ENCODE peak calls at places on chromosomes 3 and 15, in four cellular contexts. L, P, S and E are unnamed samples.

GRCh38 chr15:48624700-48625099 is 20.8 kb downstream of the FBN1 start:
- DNase-seq in L (no peak), P (no peak), S (no peak), E (no peak)

GRCh38 chr3:171028025-171028778 is 1.7 kb upstream of the SLC2A2 start:
- DNase-seq in L (peak; percentile 29), P (peak; percentile 68), S (peak; percentile 49), E (peak; percentile 78)

GRCh38 chr3:142498397-142499180 is 50.8 kb upstream of the XRN1 start:
- DNase-seq in L (no peak), P (no peak), S (no peak), E (no peak)

GRCh38 chr3:46558184-46559029 is 7.7 kb downstream of the LRRC2 start:
- DNase-seq in L (peak; percentile 92), P (peak; percentile 88), S (peak; percentile 88), E (peak; percentile 79)

GRCh38 chr15:76994971-76995945 is at the start of gene PSTPIP1:
- DNase-seq in L (no peak), P (peak; percentile 70), S (peak; percentile 89), E (peak; percentile 36)

GRCh38 chr15:90557651-90558084 is 27.9 kb downstream of the CRTC3 start:
- DNase-seq in L (peak; percentile 85), P (no peak), S (no peak), E (no peak)

GRCh38 chr15:99059010-99059981 is 45.6 kb upstream of the SYNM start:
- DNase-seq in L (peak; percentile 74), P (peak; percentile 64), S (peak; percentile 65), E (peak; percentile 49)

GRCh38 chr3:150255416-150255815 is 152.7 kb upstream of the TSC22D2 start:
- DNase-seq in L (peak; percentile 55), P (peak; percentile 71), S (no peak), E (peak; percentile 75)

GRCh38 chr3:134708671-134709070 is 57.8 kb upstream of the KY start:
- DNase-seq in L (no peak), P (no peak), S (no peak), E (peak; percentile 10)

GRCh38 chr3:31132132-31132769 is 237.8 kb upstream of the GADL1 start:
- DNase-seq in L (no peak), P (peak; percentile 72), S (no peak), E (peak; percentile 66)

GRCh38 chr15:70912187-70912586 is 19.6 kb downstream of the LRRC49 start:
- DNase-seq in L (no peak), P (peak; percentile 38), S (no peak), E (peak; percentile 72)

GRCh38 chr15:34714476-34715121 is 40.2 kb downstream of the GJD2 start:
- DNase-seq in L (no peak), P (no peak), S (no peak), E (no peak)

GRCh38 chr3:55160241-55160877 is 232.5 kb upstream of the LRTM1 start:
- DNase-seq in L (peak; percentile 18), P (peak; percentile 1), S (no peak), E (no peak)

GRCh38 chr15:71291247-71291646 is 176.0 kb downstream of the THSD4 start:
- DNase-seq in L (no peak), P (no peak), S (no peak), E (no peak)

GRCh38 chr15:29276366-29276765 is 6.7 kb upstream of the NSMCE3 start:
- DNase-seq in L (no peak), P (no peak), S (no peak), E (peak; percentile 29)

GRCh38 chr3:8629151-8630021 is 15.2 kb downstream of the SSUH2 start:
- DNase-seq in L (no peak), P (peak; percentile 97), S (no peak), E (peak; percentile 93)

GRCh38 chr15:94098877-94099606 is 132.3 kb upstream of the MCTP2 start:
- DNase-seq in L (no peak), P (no peak), S (no peak), E (no peak)

GRCh38 chr15:45230246-45230965 is 21.6 kb upstream of the SLC28A2 start:
- DNase-seq in L (no peak), P (peak; percentile 37), S (no peak), E (peak; percentile 41)

GRCh38 chr15:33565099-33565498 is 254.3 kb downstream of the RYR3 start:
- DNase-seq in L (no peak), P (peak; percentile 33), S (no peak), E (peak; percentile 39)

GRCh38 chr3:42079701-42080323 is 11.3 kb upstream of the TRAK1 start:
- DNase-seq in L (no peak), P (peak; percentile 95), S (no peak), E (peak; percentile 95)

GRCh38 chr15:74799843-74800558 is 12.6 kb upstream of the LMAN1L start:
- DNase-seq in L (peak; percentile 76), P (peak; percentile 98), S (peak; percentile 93), E (peak; percentile 94)

GRCh38 chr3:11498646-11499045 is 145.1 kb downstream of the VGLL4 start:
- DNase-seq in L (peak; percentile 84), P (peak; percentile 73), S (no peak), E (peak; percentile 68)

GRCh38 chr3:18295171-18295920 is 129.8 kb downstream of the SATB1 start:
- DNase-seq in L (peak; percentile 52), P (peak; percentile 96), S (no peak), E (peak; percentile 88)

DNA sequence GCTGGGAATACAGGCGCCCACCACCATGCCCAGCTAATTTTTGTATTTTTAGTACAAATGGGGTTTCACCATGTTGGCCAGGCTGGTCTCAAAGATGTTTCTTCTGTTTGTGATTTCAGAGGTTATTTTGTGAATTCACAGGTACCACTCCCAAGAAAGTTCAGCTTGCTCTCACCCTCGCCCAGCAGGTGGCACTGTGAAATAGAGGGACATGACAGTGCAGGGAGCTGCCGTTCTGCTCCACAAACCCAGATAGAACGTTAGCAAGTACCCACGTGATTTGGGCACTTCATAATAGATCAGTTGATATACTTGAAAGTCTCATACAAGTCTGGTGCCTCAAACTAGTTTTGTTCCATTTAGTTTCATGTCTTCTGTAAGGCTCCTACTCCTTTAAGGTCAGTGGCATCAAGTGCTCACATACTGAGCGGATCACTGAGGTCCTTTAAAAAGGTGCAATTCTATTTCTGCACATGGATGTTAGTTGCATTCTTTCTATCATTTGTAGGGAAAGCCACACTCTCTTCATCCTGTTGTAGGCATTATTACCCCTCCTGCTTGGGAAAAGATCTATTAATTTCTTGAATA is 45.4 kb downstream of the FILIP1L start:
- DNase-seq in L (peak; percentile 73), P (peak; percentile 78), S (peak; percentile 79), E (peak; percentile 63)
- H3K4me3 ChIP-seq in L (no peak overlapping the region), P (no peak overlapping the region), S (no peak overlapping the region), E (no peak overlapping the region)

GRCh38 chr3:9957214-9957613 is 5.0 kb upstream of the PRRT3 start:
- DNase-seq in L (no peak), P (no peak), S (no peak), E (no peak)
- TF ChIP-seq CTCF in L (no peak), P (no peak), S (no peak), E (no peak)

GRCh38 chr3:123388811-123389210 is 60.1 kb downstream of the ADCY5 start:
- DNase-seq in L (no peak), P (no peak), S (no peak), E (no peak)
- H3K4me3 ChIP-seq in L (no peak overlapping the region), P (no peak overlapping the region), S (no peak overlapping the region), E (no peak overlapping the region)

GRCh38 chr3:52010431-52010830 is 14.7 kb upstream of the RPL29 start:
- DNase-seq in L (no peak), P (no peak), S (no peak), E (no peak)
- TF ChIP-seq CTCF in L (no peak), P (no peak), S (no peak), E (no peak)

DNA sequence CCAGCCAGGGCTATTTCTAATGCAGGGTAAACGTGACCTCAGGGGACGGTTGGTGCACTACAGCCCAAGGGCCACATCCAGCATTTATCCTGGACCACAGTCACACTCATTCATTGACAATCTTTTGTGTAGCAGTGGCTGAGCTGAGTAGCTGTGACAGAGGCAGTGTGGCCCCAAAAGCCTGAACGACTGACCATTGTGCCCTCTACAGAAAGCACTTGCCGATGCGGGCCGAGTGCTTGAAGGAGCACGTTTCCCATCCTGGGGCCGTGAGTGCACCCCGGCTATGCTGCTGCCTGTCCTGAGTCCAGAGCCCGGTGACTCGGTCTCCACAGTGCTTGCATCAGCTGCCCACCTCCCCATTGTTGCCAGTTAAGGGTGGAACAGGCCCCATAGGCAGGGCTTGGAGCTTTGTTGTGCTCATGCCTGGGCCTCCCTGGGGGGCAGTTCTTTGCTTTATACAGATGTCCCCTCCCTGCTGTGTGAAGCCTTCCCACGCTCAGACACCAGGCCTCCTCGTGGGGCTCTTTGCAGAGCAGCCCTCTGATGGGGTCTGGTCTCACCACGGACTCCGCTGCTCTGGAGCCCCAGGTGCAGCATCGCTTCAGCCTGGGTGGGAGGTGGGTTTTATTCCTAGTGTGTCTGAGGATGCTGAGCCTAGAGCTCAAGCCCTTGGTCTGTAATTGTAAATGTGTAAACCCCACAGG is 13.0 kb upstream of the SNRPA1 start:
- DNase-seq in L (no peak), P (no peak), S (no peak), E (no peak)
- H3K4me3 ChIP-seq in L (no peak overlapping the region), P (no peak overlapping the region), S (no peak overlapping the region), E (no peak overlapping the region)